ENCODE peak calls at places on chromosomes 3 and 15, in four cellular contexts. One of them, this sample, is unnamed.

GRCh38 chr15:75727031-75727531 is 14.4 kb upstream of the CSPG4 start:
- DNase-seq in RCC 7860: no peak
- DNase-seq in astrocyte of the hippocampus: no peak
- DNase-seq in NCI-H226: no peak
- DNase-seq in this sample: no peak

GRCh38 chr3:141680620-141681389 is 57.3 kb upstream of the RNF7 start:
- DNase-seq in NCI-H226: peak
- DNase-seq in astrocyte of the hippocampus: peak
- DNase-seq in RCC 7860: peak
- DNase-seq in this sample: peak

GRCh38 chr15:49215768-49216739 is 46.0 kb downstream of the GALK2 start:
- DNase-seq in RCC 7860: peak
- DNase-seq in NCI-H226: no peak
- DNase-seq in astrocyte of the hippocampus: peak
- DNase-seq in this sample: no peak

GRCh38 chr3:40120816-40121215 is 188.7 kb upstream of the EIF1B start:
- DNase-seq in RCC 7860: peak
- DNase-seq in NCI-H226: peak
- DNase-seq in astrocyte of the hippocampus: peak
- DNase-seq in this sample: no peak

GRCh38 chr3:101988591-101988990 is 139.3 kb downstream of the NFKBIZ start:
- DNase-seq in RCC 7860: peak
- DNase-seq in astrocyte of the hippocampus: no peak
- DNase-seq in NCI-H226: peak
- DNase-seq in this sample: peak

GRCh38 chr3:19543212-19543841 is 390.7 kb downstream of the EFHB start:
- DNase-seq in RCC 7860: peak
- DNase-seq in NCI-H226: no peak
- DNase-seq in astrocyte of the hippocampus: peak
- DNase-seq in this sample: no peak

GRCh38 chr3:134911611-134912604 is 116.8 kb downstream of the EPHB1 start:
- DNase-seq in astrocyte of the hippocampus: peak
- DNase-seq in RCC 7860: no peak
- DNase-seq in NCI-H226: no peak
- DNase-seq in this sample: no peak

GRCh38 chr15:43749690-43750345 is 3.6 kb downstream of the PDIA3 start:
- DNase-seq in astrocyte of the hippocampus: no peak
- DNase-seq in NCI-H226: no peak
- DNase-seq in RCC 7860: no peak
- DNase-seq in this sample: no peak

GRCh38 chr15:94417464-94418293 is 186.3 kb downstream of the MCTP2 start:
- DNase-seq in RCC 7860: no peak
- DNase-seq in astrocyte of the hippocampus: peak
- DNase-seq in NCI-H226: no peak
- DNase-seq in this sample: no peak

GRCh38 chr3:70824785-70825184 is 512.3 kb upstream of the MDFIC2 start:
- DNase-seq in NCI-H226: peak
- DNase-seq in astrocyte of the hippocampus: peak
- DNase-seq in RCC 7860: peak
- DNase-seq in this sample: peak

GRCh38 chr3:12830785-12831581 is 10.4 kb downstream of the RPL32 start:
- DNase-seq in RCC 7860: no peak
- DNase-seq in astrocyte of the hippocampus: no peak
- DNase-seq in NCI-H226: no peak
- DNase-seq in this sample: no peak

GRCh38 chr3:100650651-100651611 is 41.5 kb downstream of the ADGRG7 start:
- DNase-seq in RCC 7860: peak
- DNase-seq in NCI-H226: no peak
- DNase-seq in astrocyte of the hippocampus: peak
- DNase-seq in this sample: peak

GRCh38 chr3:52892625-52893311 is 4.6 kb downstream of the STIMATE start:
- DNase-seq in RCC 7860: no peak
- DNase-seq in NCI-H226: no peak
- DNase-seq in astrocyte of the hippocampus: no peak
- DNase-seq in this sample: no peak

GRCh38 chr3:127438951-127439350 is 151.1 kb upstream of the PRR20G start:
- DNase-seq in RCC 7860: no peak
- DNase-seq in astrocyte of the hippocampus: no peak
- DNase-seq in NCI-H226: no peak
- DNase-seq in this sample: no peak

This sample was measured in foreskin keratinocyte.